ENCODE peak calls at places on chromosomes 2 and 18, in eight cellular contexts. G, D, A, P, X, C, B and U are unnamed samples.

GRCh38 chr2:80117401-80117800 is 187.2 kb downstream of the LRRTM1 start:
- DNase-seq in P (no peak), D (no peak), X (no peak), A (no peak), B (no peak), G (no peak), C (no peak), U (no peak)

GRCh38 chr18:3135536-3135935 is 84.2 kb downstream of the MYOM1 start:
- DNase-seq in C (no peak), B (no peak), X (no peak), D (peak; percentile 66), P (no peak), A (no peak), G (no peak), U (no peak)

GRCh38 chr2:196592912-196593881 is 46.3 kb upstream of the CCDC150 start:
- DNase-seq in C (peak; percentile 82), D (peak; percentile 80), X (peak; percentile 36), P (no peak), A (peak; percentile 84), B (no peak), G (peak; percentile 80), U (no peak)

GRCh38 chr2:137435176-137435575 is 529.1 kb upstream of the HNMT start:
- DNase-seq in X (peak; percentile 18), B (no peak), D (no peak), A (no peak), C (peak; percentile 38), P (no peak), G (no peak), U (no peak)

GRCh38 chr2:230654057-230654456 is 58.6 kb upstream of the CAB39 start:
- DNase-seq in X (no peak), C (no peak), P (no peak), D (no peak), A (no peak), B (no peak), G (no peak), U (no peak)

GRCh38 chr18:45557779-45558178 is 57.5 kb upstream of the SLC14A2 start:
- DNase-seq in B (no peak), G (no peak), P (no peak), C (no peak), D (no peak), X (no peak), A (no peak), U (no peak)

GRCh38 chr2:10234409-10235094 is 68.2 kb upstream of the HPCAL1 start:
- DNase-seq in G (no peak), C (no peak), P (no peak), B (no peak), X (no peak), D (no peak), A (no peak), U (no peak)

GRCh38 chr2:16180631-16181030 is 240.3 kb downstream of the MYCN start:
- DNase-seq in P (no peak), G (no peak), D (no peak), A (no peak), C (no peak), X (no peak), B (no peak), U (no peak)